ENCODE peak calls at places on chromosomes 12 and 14, in four cellular contexts. One of them, this sample, is unnamed.

GRCh38 chr12:105418821-105419291 is 88.4 kb downstream of the C12orf75 start:
- DNase-seq in stomach: no peak
- DNase-seq in GM12892: no peak
- DNase-seq in K562: no peak
- DNase-seq in this sample: no peak

GRCh38 chr14:78606111-78606510 is 435.9 kb downstream of the NRXN3 start:
- DNase-seq in K562: no peak
- DNase-seq in GM12892: no peak
- DNase-seq in stomach: no peak
- DNase-seq in this sample: no peak

GRCh38 chr14:73290279-73290678 is 53.0 kb downstream of the PAPLN start:
- DNase-seq in GM12892: no peak
- DNase-seq in K562: no peak
- DNase-seq in stomach: no peak
- DNase-seq in this sample: no peak

GRCh38 chr12:119621878-119622277 is 28.3 kb downstream of the TMEM233 start:
- DNase-seq in stomach: no peak
- DNase-seq in K562: no peak
- DNase-seq in GM12892: no peak
- DNase-seq in this sample: no peak

GRCh38 chr12:229441-230191 is 15.7 kb upstream of the SLC6A12 start:
- DNase-seq in K562: no peak
- DNase-seq in stomach: no peak
- DNase-seq in GM12892: no peak
- DNase-seq in this sample: peak

GRCh38 chr14:45492876-45493275 is 239.9 kb upstream of the MIS18BP1 start:
- DNase-seq in GM12892: no peak
- DNase-seq in stomach: no peak
- DNase-seq in K562: no peak
- DNase-seq in this sample: no peak

GRCh38 chr14:30559638-30560071 is 697 bp downstream of the G2E3 start:
- DNase-seq in GM12892: no peak
- DNase-seq in K562: peak
- DNase-seq in stomach: no peak
- DNase-seq in this sample: no peak

GRCh38 chr12:94621662-94622359 is 28.5 kb downstream of the TMCC3 start:
- DNase-seq in K562: no peak
- DNase-seq in GM12892: peak
- DNase-seq in stomach: no peak
- DNase-seq in this sample: no peak

GRCh38 chr12:67415473-67415872 is 146.3 kb downstream of the CAND1 start:
- DNase-seq in GM12892: no peak
- DNase-seq in stomach: no peak
- DNase-seq in K562: peak
- DNase-seq in this sample: no peak

GRCh38 chr12:124679533-124680371 is 112.3 kb upstream of the NCOR2 start:
- DNase-seq in GM12892: no peak
- DNase-seq in K562: no peak
- DNase-seq in stomach: peak
- DNase-seq in this sample: no peak

GRCh38 chr12:114681149-114681849 is 2.7 kb downstream of the TBX3 start:
- DNase-seq in K562: no peak
- DNase-seq in GM12892: no peak
- DNase-seq in stomach: no peak
- DNase-seq in this sample: no peak

GRCh38 chr12:11147420-11147819 is 13.0 kb upstream of the TAS2R30 start:
- DNase-seq in K562: no peak
- DNase-seq in stomach: no peak
- DNase-seq in GM12892: no peak
- DNase-seq in this sample: no peak

GRCh38 chr12:26274441-26275312 is 79.3 kb downstream of the SSPN start:
- DNase-seq in GM12892: peak
- DNase-seq in K562: peak
- DNase-seq in stomach: peak
- DNase-seq in this sample: no peak

GRCh38 chr14:104747876-104748275 is 5.1 kb upstream of the SIVA1 start:
- DNase-seq in stomach: no peak
- DNase-seq in GM12892: no peak
- DNase-seq in K562: no peak
- DNase-seq in this sample: no peak

GRCh38 chr12:82627799-82628198 is 58.9 kb upstream of the TMTC2 start:
- DNase-seq in K562: no peak
- DNase-seq in stomach: no peak
- DNase-seq in GM12892: no peak
- DNase-seq in this sample: no peak

GRCh38 chr12:67355428-67356385 is 86.5 kb downstream of the CAND1 start:
- DNase-seq in stomach: no peak
- DNase-seq in K562: peak
- DNase-seq in GM12892: no peak
- DNase-seq in this sample: no peak

GRCh38 chr14:100303925-100304324 is 2.3 kb downstream of the SLC25A29 start:
- DNase-seq in GM12892: no peak
- DNase-seq in stomach: no peak
- DNase-seq in K562: no peak
- DNase-seq in this sample: no peak

GRCh38 chr12:74365178-74365964 is 172.3 kb upstream of the ATXN7L3B start:
- DNase-seq in K562: peak
- DNase-seq in stomach: no peak
- DNase-seq in GM12892: no peak
- DNase-seq in this sample: no peak

GRCh38 chr14:56874375-56874774 is 64.1 kb upstream of the OTX2 start:
- DNase-seq in stomach: peak
- DNase-seq in GM12892: no peak
- DNase-seq in K562: peak
- DNase-seq in this sample: no peak

GRCh38 chr12:1553987-1554982 is 40.1 kb downstream of the FBXL14 start:
- DNase-seq in stomach: no peak
- DNase-seq in K562: no peak
- DNase-seq in GM12892: peak
- DNase-seq in this sample: no peak

GRCh38 chr12:26767116-26767515 is 65.9 kb downstream of the ITPR2 start:
- DNase-seq in GM12892: no peak
- DNase-seq in K562: no peak
- DNase-seq in stomach: no peak
- DNase-seq in this sample: no peak

GRCh38 chr12:57089259-57090245 is 638 bp downstream of the NAB2 start:
- DNase-seq in GM12892: no peak
- DNase-seq in stomach: peak
- DNase-seq in K562: peak
- DNase-seq in this sample: no peak

GRCh38 chr14:93207468-93208308 is 632 bp downstream of the UBR7 start:
- DNase-seq in GM12892: no peak
- DNase-seq in stomach: peak
- DNase-seq in K562: peak
- DNase-seq in this sample: no peak

GRCh38 chr12:48602192-48602989 is 32.5 kb upstream of the LALBA start:
- DNase-seq in K562: no peak
- DNase-seq in GM12892: no peak
- DNase-seq in stomach: no peak
- DNase-seq in this sample: no peak

GRCh38 chr12:46970636-46971035 is 108.8 kb upstream of the PCED1B start:
- DNase-seq in stomach: no peak
- DNase-seq in K562: no peak
- DNase-seq in GM12892: no peak
- DNase-seq in this sample: no peak

GRCh38 chr12:120362516-120363273 is 6.3 kb downstream of the MSI1 start:
- DNase-seq in GM12892: no peak
- DNase-seq in stomach: no peak
- DNase-seq in K562: no peak
- DNase-seq in this sample: no peak

GRCh38 chr14:33682746-33683145 is 268.1 kb downstream of the EGLN3 start:
- DNase-seq in GM12892: no peak
- DNase-seq in K562: no peak
- DNase-seq in stomach: peak
- DNase-seq in this sample: no peak

GRCh38 chr14:51224551-51224950 is 15.5 kb upstream of the TMX1 start:
- DNase-seq in stomach: no peak
- DNase-seq in K562: no peak
- DNase-seq in GM12892: no peak
- DNase-seq in this sample: no peak

GRCh38 chr12:10196210-10196609 is 16.5 kb upstream of the GABARAPL1 start:
- DNase-seq in stomach: no peak
- DNase-seq in GM12892: peak
- DNase-seq in K562: no peak
- DNase-seq in this sample: no peak

GRCh38 chr12:27382924-27383323 is 50.3 kb downstream of the BMAL2 start:
- DNase-seq in GM12892: no peak
- DNase-seq in K562: no peak
- DNase-seq in stomach: no peak
- DNase-seq in this sample: no peak

GRCh38 chr14:71591929-71592328 is 340.3 kb upstream of the RGS6 start:
- DNase-seq in stomach: no peak
- DNase-seq in GM12892: no peak
- DNase-seq in K562: no peak
- DNase-seq in this sample: no peak

GRCh38 chr12:9673404-9674225 is 4.1 kb downstream of the CLEC2D start:
- DNase-seq in stomach: no peak
- DNase-seq in K562: peak
- DNase-seq in GM12892: no peak
- DNase-seq in this sample: no peak

GRCh38 chr14:54866588-54866987 is 36.0 kb downstream of the GCH1 start:
- DNase-seq in K562: peak
- DNase-seq in stomach: no peak
- DNase-seq in GM12892: no peak
- DNase-seq in this sample: no peak

GRCh38 chr14:93788557-93789365 is 476 bp upstream of the PRIMA1 start:
- DNase-seq in K562: no peak
- DNase-seq in GM12892: no peak
- DNase-seq in stomach: peak
- DNase-seq in this sample: no peak

GRCh38 chr14:99928963-99929362 is 135.8 kb downstream of the EML1 start:
- DNase-seq in GM12892: no peak
- DNase-seq in K562: no peak
- DNase-seq in stomach: no peak
- DNase-seq in this sample: no peak

GRCh38 chr12:69996276-69996675 is 171.2 kb downstream of the MYRFL start:
- DNase-seq in GM12892: no peak
- DNase-seq in stomach: no peak
- DNase-seq in K562: no peak
- DNase-seq in this sample: no peak

GRCh38 chr12:129069886-129070285 is 216.6 kb downstream of the GLT1D1 start:
- DNase-seq in GM12892: no peak
- DNase-seq in stomach: no peak
- DNase-seq in K562: peak
- DNase-seq in this sample: no peak

GRCh38 chr14:93035917-93036651 is 79.6 kb downstream of the ITPK1 start:
- DNase-seq in K562: peak
- DNase-seq in GM12892: no peak
- DNase-seq in stomach: no peak
- DNase-seq in this sample: no peak

GRCh38 chr14:74109369-74109768 is 24.6 kb downstream of the LIN52 start:
- DNase-seq in stomach: no peak
- DNase-seq in K562: no peak
- DNase-seq in GM12892: no peak
- DNase-seq in this sample: no peak

GRCh38 chr14:54369343-54369742 is 27.5 kb upstream of the CDKN3 start:
- DNase-seq in stomach: no peak
- DNase-seq in K562: no peak
- DNase-seq in GM12892: no peak
- DNase-seq in this sample: peak

DNA sequence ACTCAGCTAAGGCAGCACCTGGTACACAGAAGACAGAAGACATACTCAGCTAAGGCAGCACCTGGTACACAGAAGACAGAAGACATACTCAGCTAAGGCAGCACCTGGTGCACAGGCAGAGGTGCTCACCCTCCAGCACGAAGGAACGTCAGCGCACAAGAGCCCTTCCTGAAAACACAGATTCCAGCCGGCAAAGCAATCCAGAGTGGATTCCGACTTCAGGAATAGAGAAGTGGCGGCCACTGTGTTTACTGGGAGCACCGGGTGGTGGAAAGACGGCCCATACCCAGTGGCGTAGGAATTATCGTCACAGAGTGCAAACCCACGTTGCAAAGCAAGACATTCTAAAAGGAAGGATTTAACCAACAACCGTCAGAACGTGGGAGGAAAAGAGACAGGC is 55.5 kb upstream of the GALNT9 start:
- DNase-seq in K562: no peak
- DNase-seq in GM12892: no peak
- DNase-seq in stomach: no peak
- DNase-seq in this sample: no peak
- TF ChIP-seq POLR2AphosphoS5 in K562: no peak
- TF ChIP-seq POLR2AphosphoS5 in GM12892: no peak
- TF ChIP-seq POLR2AphosphoS5 in stomach: no peak
- TF ChIP-seq POLR2AphosphoS5 in this sample: no peak

GRCh38 chr14:90382491-90383125 is 14.2 kb upstream of the CALM1 start:
- DNase-seq in GM12892: no peak
- DNase-seq in stomach: peak
- DNase-seq in K562: peak
- DNase-seq in this sample: peak
- TF ChIP-seq POLR2AphosphoS5 in GM12892: no peak
- TF ChIP-seq POLR2AphosphoS5 in stomach: no peak
- TF ChIP-seq POLR2AphosphoS5 in K562: no peak
- TF ChIP-seq POLR2AphosphoS5 in this sample: no peak

DNA sequence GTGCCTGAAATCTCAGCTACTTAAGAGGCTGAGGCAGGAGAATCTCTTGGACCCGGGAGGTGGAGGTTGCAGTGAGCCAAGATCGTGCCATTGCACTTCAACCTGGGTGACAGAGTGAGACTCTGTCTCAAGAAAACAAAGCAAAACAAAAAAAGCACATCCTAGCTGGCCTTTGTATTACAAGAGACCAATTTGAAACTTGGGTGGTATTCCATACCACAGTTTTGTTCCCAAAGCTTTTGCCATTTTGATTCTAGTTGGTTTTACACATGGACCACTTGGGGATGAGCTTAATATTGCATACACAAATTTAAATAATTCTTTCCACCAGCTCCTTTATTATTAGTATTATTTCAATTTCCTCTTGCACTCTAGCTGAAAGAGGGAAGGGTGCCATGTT is 276.9 kb upstream of the SLC16A7 start:
- DNase-seq in GM12892: no peak
- DNase-seq in K562: no peak
- DNase-seq in stomach: no peak
- DNase-seq in this sample: no peak
- TF ChIP-seq POLR2AphosphoS5 in GM12892: no peak
- TF ChIP-seq POLR2AphosphoS5 in K562: no peak
- TF ChIP-seq POLR2AphosphoS5 in stomach: no peak
- TF ChIP-seq POLR2AphosphoS5 in this sample: no peak

DNA sequence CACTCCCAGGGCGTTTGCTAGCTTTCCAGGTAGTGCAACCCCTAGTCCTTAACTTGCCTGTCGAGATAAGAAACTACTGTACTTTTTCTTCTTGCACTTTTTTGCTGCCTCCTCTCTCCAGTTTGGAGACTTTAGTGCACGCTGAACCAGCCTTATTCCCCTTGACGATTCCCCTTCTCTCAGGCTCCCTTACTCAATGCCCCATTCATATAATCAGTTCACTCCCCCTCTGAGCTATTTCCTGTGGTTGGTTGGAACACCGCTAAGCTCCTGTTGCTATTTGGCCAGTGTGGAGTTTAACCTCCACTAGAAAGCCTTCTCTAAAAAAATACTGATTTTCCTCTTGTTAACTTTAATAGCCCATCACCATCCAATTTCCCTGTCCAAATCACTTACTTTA is 727 bp downstream of the CREBL2 start:
- DNase-seq in K562: peak
- DNase-seq in GM12892: peak
- DNase-seq in stomach: no peak
- DNase-seq in this sample: no peak
- TF ChIP-seq POLR2AphosphoS5 in K562: no peak
- TF ChIP-seq POLR2AphosphoS5 in GM12892: no peak
- TF ChIP-seq POLR2AphosphoS5 in stomach: no peak
- TF ChIP-seq POLR2AphosphoS5 in this sample: no peak